ENCODE peak calls at places on chromosomes 16 and 17, in six cellular contexts. S, G, U, Q, Y and V are unnamed samples.

GRCh38 chr17:2122641-2123302 is 67.9 kb downstream of the HIC1 start:
- DNase-seq in U (peak; percentile 93), G (peak; percentile 81), Y (peak; percentile 67), S (peak; percentile 62), Q (no peak), V (peak; percentile 76)

GRCh38 chr16:63876096-63876495 is 1245.8 kb downstream of the CDH11 start:
- DNase-seq in Q (no peak), U (no peak), S (no peak), Y (no peak), G (no peak), V (no peak)

GRCh38 chr17:32523017-32523680 is 36.4 kb downstream of the CDK5R1 start:
- DNase-seq in S (no peak), U (no peak), Q (no peak), G (no peak), Y (no peak), V (no peak)

GRCh38 chr17:47265983-47266541 is 12.4 kb downstream of the ITGB3 start:
- DNase-seq in Q (no peak), Y (peak; percentile 68), G (no peak), U (no peak), S (no peak), V (no peak)

GRCh38 chr17:36527851-36528250 is 6.8 kb downstream of the MYO19 start:
- DNase-seq in G (no peak), Q (no peak), S (no peak), U (no peak), Y (no peak), V (peak; percentile 26)

GRCh38 chr16:69601250-69601649 is 35.5 kb downstream of the NFAT5 start:
- DNase-seq in Q (no peak), S (no peak), G (no peak), Y (no peak), U (no peak), V (no peak)

GRCh38 chr16:84547539-84548058 is 43.1 kb upstream of the MEAK7 start:
- DNase-seq in U (no peak), S (no peak), Y (no peak), G (peak; percentile 41), Q (no peak), V (no peak)

GRCh38 chr17:60819447-60820130 is 141.9 kb downstream of the BCAS3 start:
- DNase-seq in Y (no peak), S (no peak), Q (no peak), U (no peak), G (no peak), V (no peak)

GRCh38 chr17:74939534-74939933 is 3.8 kb downstream of the OTOP3 start:
- DNase-seq in Y (no peak), Q (no peak), G (no peak), U (no peak), S (no peak), V (no peak)

GRCh38 chr17:488993-489757 is 136.6 kb upstream of the RPH3AL start:
- DNase-seq in U (no peak), S (no peak), G (no peak), Q (no peak), Y (no peak), V (no peak)

GRCh38 chr16:83928341-83929055 is 24.5 kb upstream of the OSGIN1 start:
- DNase-seq in Q (no peak), G (no peak), S (no peak), U (no peak), Y (no peak), V (no peak)

GRCh38 chr17:49645654-49646053 is 32.2 kb downstream of the SPOP start:
- DNase-seq in S (no peak), U (no peak), G (no peak), Y (no peak), Q (no peak), V (no peak)

GRCh38 chr17:72614476-72614870 is 478.0 kb downstream of the SLC39A11 start:
- DNase-seq in S (no peak), U (no peak), G (no peak), Y (no peak), Q (no peak), V (no peak)

GRCh38 chr17:29085223-29085622 is 42.3 kb downstream of the PIPOX start:
- DNase-seq in S (no peak), Y (no peak), Q (no peak), U (no peak), G (no peak), V (no peak)

GRCh38 chr17:1797323-1797722 is 32.4 kb downstream of the SMYD4 start:
- DNase-seq in Y (no peak), U (no peak), Q (no peak), S (peak; percentile 45), G (no peak), V (no peak)

GRCh38 chr17:62950067-62950466 is 16.0 kb upstream of the TANC2 start:
- DNase-seq in G (no peak), S (peak; percentile 32), Q (no peak), Y (peak; percentile 24), U (no peak), V (peak; percentile 70)

GRCh38 chr16:19284207-19284606 is 1.3 kb upstream of the CLEC19A start:
- DNase-seq in S (no peak), U (no peak), Y (peak; percentile 84), Q (no peak), G (no peak), V (no peak)

GRCh38 chr16:12976936-12977335 is 75.5 kb downstream of the SHISA9 start:
- DNase-seq in S (no peak), Y (no peak), Q (no peak), G (no peak), U (no peak), V (no peak)

GRCh38 chr17:10026786-10027046 is 121.6 kb upstream of the RCVRN start:
- DNase-seq in G (no peak), U (no peak), Y (no peak), Q (no peak), S (no peak), V (no peak)

DNA sequence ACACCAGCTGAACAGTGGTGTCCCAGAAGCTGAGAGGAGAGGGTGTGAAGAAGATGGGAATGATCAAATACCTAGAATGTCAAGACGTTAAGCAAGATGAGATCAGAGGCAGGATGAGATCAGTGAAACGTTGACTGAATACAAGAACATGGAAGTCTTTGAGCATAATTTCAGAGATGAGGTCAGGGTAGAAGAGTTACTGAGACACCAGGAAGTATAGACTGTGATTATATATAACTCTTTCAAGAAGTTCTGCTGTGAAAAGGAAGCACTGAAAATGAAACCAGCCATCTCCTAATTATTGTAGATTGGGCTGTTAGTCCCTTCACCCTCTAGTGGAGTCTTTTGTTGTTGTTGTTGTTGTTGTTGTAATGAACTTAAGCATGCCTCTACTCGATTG is 9.1 kb downstream of the SHCBP1 start:
- DNase-seq in Y (no peak), Q (no peak), U (no peak), G (no peak), S (no peak), V (no peak)
- H3K4me3 ChIP-seq in Y (no peak overlapping the region), Q (no peak overlapping the region), U (no peak overlapping the region), G (no peak overlapping the region), S (no peak overlapping the region), V (no peak overlapping the region)

GRCh38 chr16:85765273-85765672 is 14.4 kb upstream of the C16orf74 start:
- DNase-seq in G (no peak), U (no peak), Y (no peak), S (no peak), Q (no peak), V (no peak)

GRCh38 chr16:85770741-85771140 is 19.8 kb upstream of the C16orf74 start:
- DNase-seq in G (no peak), S (no peak), Q (no peak), U (no peak), Y (no peak), V (no peak)

GRCh38 chr16:85765767-85766166 is 14.9 kb upstream of the C16orf74 start:
- DNase-seq in Q (no peak), G (no peak), U (no peak), S (no peak), Y (no peak), V (no peak)

GRCh38 chr16:85768225-85768624 is 17.3 kb upstream of the C16orf74 start:
- DNase-seq in S (no peak), G (no peak), Y (no peak), Q (no peak), U (peak; percentile 63), V (no peak)

GRCh38 chr16:85767569-85767968 is 16.7 kb upstream of the C16orf74 start:
- DNase-seq in S (no peak), G (no peak), Q (no peak), Y (peak; percentile 50), U (peak; percentile 91), V (no peak)
- H3K27ac ChIP-seq in S (no peak overlapping the region), G (no peak overlapping the region), Q (no peak overlapping the region), Y (no peak overlapping the region), U (peak overlapping the region; percentile 86), V (no peak overlapping the region)

DNA sequence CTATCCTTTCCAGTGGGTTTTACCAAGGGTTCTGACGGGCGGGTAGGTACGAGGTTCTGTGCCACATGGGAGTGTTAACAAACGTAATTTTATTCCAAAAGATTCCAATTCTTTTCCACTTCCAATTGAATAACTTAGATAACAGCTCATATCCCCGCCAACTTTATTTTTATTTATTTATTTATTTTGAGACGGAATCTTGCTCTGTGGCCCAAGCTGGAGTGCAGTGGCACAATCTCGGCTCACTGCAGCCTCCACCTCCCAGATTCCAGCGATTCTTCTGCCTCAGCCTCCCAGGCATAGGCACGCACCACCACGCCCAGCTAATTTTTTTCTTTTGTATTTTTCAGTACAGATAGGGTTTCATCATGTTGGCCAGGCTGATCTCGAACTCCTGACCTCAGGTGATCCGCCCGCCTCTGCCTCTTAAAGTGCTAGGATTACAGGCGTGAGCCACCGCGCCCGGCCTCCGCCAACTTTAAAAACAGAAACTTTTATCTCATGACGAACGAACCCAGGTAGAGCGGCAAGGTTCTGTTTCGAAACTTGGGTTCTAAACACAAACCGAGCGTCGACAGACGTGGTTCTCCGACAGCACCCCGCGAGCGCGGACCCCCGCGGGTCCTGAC is 621 bp downstream of the ECI1 start:
- DNase-seq in G (no peak), Y (peak; percentile 50), S (no peak), Q (no peak), U (peak; percentile 47), V (no peak)
- H3K4me3 ChIP-seq in G (peak overlapping the region; percentile 61), Y (peak overlapping the region; percentile 91), S (peak overlapping the region; percentile 85), Q (no peak overlapping the region), U (peak overlapping the region; percentile 76), V (peak overlapping the region; percentile 71)

GRCh38 chr16:4371481-4372314 is at the start of gene VASN:
- DNase-seq in Y (peak; percentile 77), Q (no peak), G (peak; percentile 92), U (peak; percentile 84), S (peak; percentile 83), V (no peak)

GRCh38 chr16:4372315-4372577 is 598 bp downstream of the VASN start:
- DNase-seq in U (no peak), Y (no peak), G (no peak), S (no peak), Q (no peak), V (no peak)

GRCh38 chr16:4373909-4374742 is 2.5 kb downstream of the VASN start:
- DNase-seq in Y (peak; percentile 53), Q (no peak), U (peak; percentile 92), G (peak; percentile 72), S (peak; percentile 68), V (peak; percentile 57)

GRCh38 chr16:4372578-4373355 is 1.1 kb downstream of the VASN start:
- DNase-seq in Y (peak; percentile 52), S (peak; percentile 30), U (peak; percentile 93), Q (no peak), G (peak; percentile 71), V (no peak)

DNA sequence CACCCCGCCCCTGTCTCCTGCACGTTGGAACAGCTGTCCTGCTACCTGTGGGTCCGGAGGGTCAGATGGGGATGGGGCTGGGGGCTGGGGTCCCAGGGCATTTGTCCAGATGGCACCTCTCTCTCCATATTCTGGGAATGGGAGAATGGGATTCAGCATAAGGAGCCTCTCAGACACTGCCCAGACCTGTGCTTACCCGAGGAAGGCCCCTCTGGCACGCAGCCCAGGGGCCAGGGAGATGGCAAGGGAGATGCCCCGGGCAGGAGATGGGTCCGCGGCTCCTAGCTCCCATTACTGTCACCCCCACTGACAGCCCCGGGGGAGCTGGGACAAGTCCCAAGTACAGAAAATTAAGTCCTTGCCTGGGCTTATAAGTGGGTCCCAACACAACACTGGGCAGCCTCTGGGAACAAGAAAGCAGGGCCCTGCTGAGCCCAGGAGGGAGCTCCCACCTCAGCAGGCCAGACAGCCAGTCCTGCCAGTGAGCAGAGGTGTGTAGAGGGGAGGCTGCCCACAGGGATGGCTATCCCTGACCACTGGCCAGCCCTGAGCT is 1.8 kb downstream of the VASN start:
- DNase-seq in S (peak; percentile 18), Y (no peak), U (no peak), G (peak; percentile 70), Q (no peak), V (peak; percentile 44)
- H3K27ac ChIP-seq in S (peak overlapping the region; percentile 82), Y (peak overlapping the region; percentile 90), U (peak overlapping the region; percentile 66), G (peak overlapping the region; percentile 82), Q (peak overlapping the region; percentile 62), V (no peak overlapping the region)